ENCODE peak calls at places on chromosomes 2 and 18, in seven cellular contexts. R is retinal pigment epithelial cell; U is lower leg skin; V is astrocyte of the cerebellum; H is activated CD8-positive, alpha-beta T cell treated with anti-CD3 and anti-CD28 coated beads for 36 hours; A is omental fat pad; C is left ventricle myocardium inferior. N is an unnamed sample.

GRCh38 chr2:5409925-5410360 is 282.2 kb upstream of the SOX11 start:
- DNase-seq in R (peak; percentile 48), U (no peak), V (no peak), H (no peak), A (no peak), C (no peak), N (no peak)

GRCh38 chr2:57291209-57291608 is 755.4 kb upstream of the VRK2 start:
- DNase-seq in R (peak; percentile 8), U (no peak), V (no peak), H (no peak), A (no peak), C (no peak), N (no peak)

GRCh38 chr2:206584323-206585116 is 57.8 kb upstream of the FAM237A start:
- DNase-seq in R (no peak), U (no peak), V (no peak), H (no peak), A (no peak), C (no peak), N (no peak)

GRCh38 chr2:236168110-236169067 is at the start of gene GBX2:
- DNase-seq in R (no peak), U (no peak), V (no peak), H (no peak), A (no peak), C (no peak), N (no peak)

GRCh38 chr2:227823922-227824321 is 10.3 kb downstream of the CCL20 start:
- DNase-seq in R (no peak), U (no peak), V (no peak), H (no peak), A (no peak), C (no peak), N (no peak)

GRCh38 chr2:238330391-238330790 is 10.1 kb downstream of the TRAF3IP1 start:
- DNase-seq in R (no peak), U (no peak), V (no peak), H (no peak), A (no peak), C (no peak), N (no peak)

GRCh38 chr2:204945376-204945775 is 400.1 kb downstream of the PARD3B start:
- DNase-seq in R (no peak), U (no peak), V (no peak), H (no peak), A (no peak), C (no peak), N (no peak)

GRCh38 chr18:38481576-38481975 is 916.0 kb upstream of the CELF4 start:
- DNase-seq in R (no peak), U (no peak), V (no peak), H (no peak), A (no peak), C (no peak), N (no peak)

GRCh38 chr18:7234061-7234460 is 3.2 kb downstream of the LRRC30 start:
- DNase-seq in R (no peak), U (no peak), V (no peak), H (no peak), A (no peak), C (peak; percentile 64), N (no peak)

GRCh38 chr2:8059255-8059654 is 622.6 kb upstream of the ID2 start:
- DNase-seq in R (no peak), U (no peak), V (no peak), H (no peak), A (no peak), C (no peak), N (no peak)

GRCh38 chr2:175871331-175871730 is 130.7 kb downstream of the LNPK start:
- DNase-seq in R (no peak), U (no peak), V (no peak), H (no peak), A (no peak), C (no peak), N (peak; percentile 33)

GRCh38 chr2:196170202-196170680 is 1.1 kb downstream of the STK17B start:
- DNase-seq in R (no peak), U (peak; percentile 56), V (peak; percentile 49), H (peak; percentile 78), A (no peak), C (no peak), N (no peak)

GRCh38 chr2:241933175-241933911 is 63.8 kb downstream of the RTP5 start:
- DNase-seq in R (peak; percentile 64), U (peak; percentile 31), V (no peak), H (no peak), A (no peak), C (no peak), N (peak; percentile 62)

GRCh38 chr2:46812381-46813024 is 103.1 kb downstream of the MCFD2 start:
- DNase-seq in R (no peak), U (peak; percentile 69), V (peak; percentile 80), H (no peak), A (peak; percentile 63), C (peak; percentile 73), N (peak; percentile 70)

GRCh38 chr2:232632229-232632903 is 1.0 kb upstream of the EFHD1 start:
- DNase-seq in R (no peak), U (no peak), V (no peak), H (no peak), A (no peak), C (peak; percentile 25), N (no peak)

GRCh38 chr2:202015035-202015345 is 18.7 kb upstream of the FZD7 start:
- DNase-seq in R (no peak), U (no peak), V (no peak), H (no peak), A (no peak), C (no peak), N (no peak)

GRCh38 chr18:49273201-49273880 is 187.1 kb downstream of the DYM start:
- DNase-seq in R (no peak), U (no peak), V (no peak), H (no peak), A (no peak), C (no peak), N (no peak)

GRCh38 chr2:25323042-25323514 is 18.6 kb downstream of the DNMT3A start:
- DNase-seq in R (no peak), U (no peak), V (no peak), H (peak; percentile 87), A (no peak), C (no peak), N (no peak)

GRCh38 chr2:109242654-109243331 is 113.8 kb downstream of the SH3RF3 start:
- DNase-seq in R (peak; percentile 61), U (peak; percentile 62), V (peak; percentile 75), H (no peak), A (no peak), C (peak; percentile 57), N (peak; percentile 83)

GRCh38 chr2:168522446-168522845 is 66.4 kb downstream of the CERS6 start:
- DNase-seq in R (no peak), U (no peak), V (no peak), H (no peak), A (no peak), C (no peak), N (no peak)

GRCh38 chr2:96954490-96954846 is 31.9 kb downstream of the FAM178B start:
- DNase-seq in R (no peak), U (no peak), V (no peak), H (peak; percentile 56), A (no peak), C (no peak), N (no peak)

GRCh38 chr2:71559828-71560210 is 106.5 kb downstream of the DYSF start:
- DNase-seq in R (no peak), U (no peak), V (no peak), H (no peak), A (no peak), C (no peak), N (no peak)

GRCh38 chr2:158179660-158180059 is 78.0 kb downstream of the UPP2 start:
- DNase-seq in R (no peak), U (no peak), V (no peak), H (no peak), A (no peak), C (no peak), N (no peak)

GRCh38 chr2:235603659-235604058 is 109.8 kb downstream of the AGAP1 start:
- DNase-seq in R (no peak), U (no peak), V (no peak), H (no peak), A (no peak), C (no peak), N (no peak)

GRCh38 chr18:59249186-59249774 is 24.0 kb downstream of the RAX start:
- DNase-seq in R (peak; percentile 53), U (peak; percentile 45), V (peak; percentile 60), H (peak; percentile 57), A (no peak), C (no peak), N (peak; percentile 78)

GRCh38 chr18:33022370-33022769 is 249.5 kb upstream of the KLHL14 start:
- DNase-seq in R (no peak), U (no peak), V (no peak), H (no peak), A (no peak), C (no peak), N (no peak)

DNA sequence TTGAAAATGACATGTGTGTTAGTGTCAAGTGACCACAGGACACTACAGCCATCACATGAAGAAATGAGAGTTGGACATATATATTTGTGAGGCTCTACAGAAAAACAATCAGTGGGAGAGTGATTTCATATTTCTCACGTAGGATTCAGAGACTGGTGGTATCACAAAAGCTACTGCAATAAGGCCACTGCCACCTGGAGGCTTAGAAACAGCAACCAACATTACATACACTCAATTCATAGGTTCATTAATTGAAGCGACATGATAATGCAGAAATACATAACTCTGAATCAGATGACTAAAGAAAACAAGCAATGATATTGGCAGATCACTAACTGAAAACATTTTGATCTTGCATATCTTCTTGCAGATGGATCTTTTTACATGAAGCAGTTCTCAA is 248.1 kb upstream of the KLHL14 start:
- DNase-seq in R (no peak), U (no peak), V (no peak), H (no peak), A (no peak), C (no peak), N (no peak)
- TF ChIP-seq CTCF in R (no peak), U (no peak), V (no peak), H (no peak), A (no peak), C (no peak), N (no peak)

GRCh38 chr2:73851274-73851673 is 22.5 kb downstream of the STAMBP start:
- DNase-seq in R (no peak), U (no peak), V (no peak), H (peak; percentile 21), A (no peak), C (no peak), N (no peak)
- TF ChIP-seq CTCF in R (peak; percentile 48), U (no peak), V (peak; percentile 30), H (peak; percentile 17), A (no peak), C (no peak), N (peak; percentile 35)

GRCh38 chr18:35127201-35127600 is 86.0 kb downstream of the MAPRE2 start:
- DNase-seq in R (no peak), U (no peak), V (no peak), H (peak; percentile 26), A (no peak), C (no peak), N (peak; percentile 25)
- TF ChIP-seq CTCF in R (peak; percentile 30), U (no peak), V (peak; percentile 18), H (no peak), A (no peak), C (no peak), N (peak; percentile 54)

GRCh38 chr18:25351773-25352628 is at the start of gene ZNF521:
- DNase-seq in R (peak; percentile 64), U (peak; percentile 82), V (peak; percentile 79), H (peak; percentile 55), A (peak; percentile 54), C (peak; percentile 87), N (peak; percentile 86)
- TF ChIP-seq CTCF in R (peak; percentile 44), U (no peak), V (peak; percentile 40), H (no peak), A (no peak), C (peak; percentile 40), N (peak; percentile 64)